ENCODE peak calls at places on chromosomes 7 and 10, in four cellular contexts. D, I, G and N are unnamed samples.
A peak's percentile ranks its signal among the peaks of the same experiment; 100 is the strongest.

GRCh38 chr10:1595242-1595600 is 142.1 kb downstream of the ADARB2 start:
- DNase-seq in D (no peak), I (no peak), G (no peak), N (no peak)

GRCh38 chr7:74633451-74633921 is 24.0 kb upstream of the GTF2I start:
- DNase-seq in D (no peak), I (no peak), G (no peak), N (peak; percentile 74)

GRCh38 chr10:99456207-99456606 is 25.8 kb upstream of the GOT1 start:
- DNase-seq in D (no peak), I (no peak), G (no peak), N (no peak)

GRCh38 chr7:158808126-158808525 is 21.2 kb downstream of the ESYT2 start:
- DNase-seq in D (no peak), I (no peak), G (peak; percentile 27), N (no peak)

GRCh38 chr10:84336406-84336805 is 8.0 kb downstream of the CCSER2 start:
- DNase-seq in D (peak; percentile 87), I (no peak), G (no peak), N (peak; percentile 80)

GRCh38 chr10:95444792-95445191 is 116.4 kb downstream of the SORBS1 start:
- DNase-seq in D (no peak), I (no peak), G (no peak), N (peak; percentile 28)

GRCh38 chr7:15130666-15131541 is 228.4 kb upstream of the DGKB start:
- DNase-seq in D (no peak), I (no peak), G (no peak), N (peak; percentile 56)

GRCh38 chr7:23107781-23108180 is 2.2 kb downstream of the KLHL7 start:
- DNase-seq in D (no peak), I (no peak), G (no peak), N (no peak)

GRCh38 chr7:145106001-145106400 is 270.1 kb upstream of the TPK1 start:
- DNase-seq in D (peak; percentile 8), I (no peak), G (no peak), N (no peak)

GRCh38 chr7:7921830-7922229 is 46.8 kb upstream of the GLCCI1 start:
- DNase-seq in D (peak; percentile 7), I (no peak), G (no peak), N (no peak)

GRCh38 chr10:29694121-29694520 is 59.4 kb upstream of the SVIL start:
- DNase-seq in D (no peak), I (no peak), G (no peak), N (no peak)

GRCh38 chr10:131891196-131891928 is 9.4 kb upstream of the PPP2R2D start:
- DNase-seq in D (peak; percentile 86), I (peak; percentile 33), G (peak; percentile 76), N (no peak)

GRCh38 chr7:44292876-44293560 is 32.4 kb downstream of the CAMK2B start:
- DNase-seq in D (no peak), I (no peak), G (peak; percentile 32), N (no peak)

GRCh38 chr7:135708041-135708440 is 19.9 kb downstream of the SLC13A4 start:
- DNase-seq in D (peak; percentile 49), I (no peak), G (peak; percentile 54), N (peak; percentile 78)

DNA sequence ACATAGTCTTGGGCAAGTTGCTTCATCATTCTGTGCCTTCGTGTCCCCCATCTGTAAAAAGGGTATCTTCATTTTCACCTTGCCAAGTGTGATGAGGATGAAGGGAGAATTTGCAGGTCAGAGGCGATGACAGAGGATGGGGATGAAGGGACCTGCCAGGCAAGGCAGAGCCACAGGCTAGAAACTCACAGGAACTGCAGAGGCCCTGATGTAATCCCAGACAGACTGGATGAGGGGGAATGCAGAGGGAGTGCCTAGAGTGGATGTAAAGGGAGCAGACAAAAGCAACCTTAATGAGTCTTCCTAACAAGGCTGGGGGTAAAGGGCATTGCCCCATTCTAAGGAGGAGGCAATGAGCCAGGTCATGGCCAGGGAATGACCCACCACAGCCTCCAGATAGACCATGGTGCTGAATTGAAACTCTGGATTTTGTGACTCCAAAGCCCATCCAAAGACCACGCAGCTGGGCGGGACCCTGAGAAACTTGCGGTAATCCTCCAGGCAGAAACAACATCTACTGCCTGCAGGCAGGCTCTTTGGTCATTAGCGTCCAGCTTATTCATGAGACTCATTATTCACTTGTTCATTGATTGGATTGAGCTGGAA is 1.9 kb downstream of the ANTXRL start:
- DNase-seq in D (peak; percentile 54), I (no peak), G (no peak), N (peak; percentile 54)
- H4K8ac ChIP-seq in D (no peak overlapping the region), I (no peak overlapping the region), G (no peak overlapping the region), N (no peak overlapping the region)

GRCh38 chr7:82443044-82443800 is at the start of gene CACNA2D1:
- DNase-seq in D (peak; percentile 80), I (peak; percentile 41), G (peak; percentile 75), N (peak; percentile 3)

GRCh38 chr7:82443801-82444219 is 233 bp upstream of the CACNA2D1 start:
- DNase-seq in D (peak; percentile 93), I (peak; percentile 59), G (peak; percentile 79), N (peak; percentile 9)

GRCh38 chr7:82444220-82445049 is 858 bp upstream of the CACNA2D1 start:
- DNase-seq in D (peak; percentile 77), I (peak; percentile 33), G (no peak), N (no peak)

GRCh38 chr7:82441916-82442478 is 1.6 kb downstream of the CACNA2D1 start:
- DNase-seq in D (peak; percentile 85), I (no peak), G (no peak), N (no peak)

GRCh38 chr7:82442492-82443043 is 1.0 kb downstream of the CACNA2D1 start:
- DNase-seq in D (peak; percentile 58), I (no peak), G (peak; percentile 55), N (no peak)
- H3K4me3 ChIP-seq in D (peak overlapping the region; percentile 80), I (peak overlapping the region; percentile 66), G (peak overlapping the region; percentile 81), N (peak overlapping the region; percentile 86)

GRCh38 chr10:100658269-100658668 is 87.1 kb upstream of the PAX2 start:
- DNase-seq in D (no peak), I (no peak), G (no peak), N (no peak)

GRCh38 chr10:100660945-100661344 is 84.4 kb upstream of the PAX2 start:
- DNase-seq in D (no peak), I (no peak), G (no peak), N (no peak)

GRCh38 chr10:100662067-100662466 is 83.3 kb upstream of the PAX2 start:
- DNase-seq in D (no peak), I (no peak), G (no peak), N (no peak)

GRCh38 chr10:100661546-100661945 is 83.8 kb upstream of the PAX2 start:
- DNase-seq in D (no peak), I (no peak), G (no peak), N (no peak)

DNA sequence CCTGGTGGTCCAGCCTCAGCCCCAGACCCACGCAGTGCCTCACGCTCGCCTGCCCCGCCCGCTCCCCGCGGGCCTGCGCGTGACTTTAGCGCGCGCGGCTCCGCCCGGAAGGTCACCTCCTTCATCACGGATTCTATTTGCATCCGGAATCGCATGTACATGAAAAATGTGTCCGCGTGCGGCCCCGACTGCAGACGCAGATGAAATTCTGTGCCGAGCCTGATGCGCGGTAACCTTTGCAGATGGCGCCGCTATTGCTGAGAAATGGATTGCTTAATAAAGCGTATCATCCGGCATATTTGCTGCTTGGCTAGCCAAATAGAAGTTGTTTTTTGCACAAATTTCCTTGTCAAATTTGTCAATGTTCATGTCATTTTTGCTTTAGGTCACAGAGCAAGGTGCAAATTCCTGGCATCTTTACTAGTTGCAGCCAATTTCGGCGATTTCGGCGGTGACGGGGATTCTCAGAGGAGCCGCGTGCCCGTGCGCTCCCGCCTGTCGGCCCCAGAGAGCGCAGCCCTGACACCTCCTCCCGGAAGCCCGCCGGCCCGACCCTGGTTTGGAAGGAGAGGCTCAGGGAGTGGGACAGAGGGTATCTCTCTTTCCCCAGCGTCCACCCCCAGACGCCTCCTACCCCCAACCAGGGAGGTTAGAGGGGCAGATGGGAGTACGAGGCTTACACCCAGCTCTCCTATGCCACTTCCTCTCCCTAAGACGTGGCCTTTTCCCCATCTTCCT is 85.9 kb upstream of the PAX2 start:
- DNase-seq in D (no peak), I (no peak), G (no peak), N (no peak)
- H3K79me1 ChIP-seq in D (no peaks in the 10 kb centered on the region), I (no peaks in the 10 kb centered on the region), G (no peaks in the 10 kb centered on the region), N (no peaks in the 10 kb centered on the region)

GRCh38 chr7:85508642-85509429 is 322.0 kb upstream of the SEMA3D start:
- DNase-seq in D (no peak), I (no peak), G (no peak), N (no peak)
- H4K8ac ChIP-seq in D (no peak overlapping the region), I (no peak overlapping the region), G (no peak overlapping the region), N (no peak overlapping the region)

GRCh38 chr7:30799976-30800661 is 28.9 kb downstream of the MINDY4 start:
- DNase-seq in D (no peak), I (no peak), G (peak; percentile 22), N (no peak)
- H3K4me3 ChIP-seq in D (no peak overlapping the region), I (no peak overlapping the region), G (no peak overlapping the region), N (no peak overlapping the region)

DNA sequence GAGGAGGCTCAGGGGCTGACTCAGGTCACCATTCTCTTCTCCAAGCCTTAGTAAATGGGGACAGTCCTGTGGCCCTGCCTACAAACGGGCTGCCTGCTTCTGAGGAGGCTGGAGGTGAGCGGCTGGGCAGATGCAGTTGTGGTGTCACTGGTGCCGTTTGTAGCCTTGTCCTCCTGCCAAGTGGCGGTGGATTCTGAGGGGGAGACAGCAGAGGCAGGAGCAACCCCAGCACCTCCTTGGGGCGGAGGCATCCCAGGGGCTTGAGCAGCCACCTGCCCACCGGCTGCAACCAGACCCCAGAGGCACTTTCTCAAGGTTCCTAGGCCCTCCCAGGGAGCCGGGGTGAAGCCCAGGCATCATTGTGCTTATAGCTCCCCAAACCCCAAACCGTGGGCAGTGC is 112.5 kb downstream of the ZMIZ1 start:
- DNase-seq in D (no peak), I (no peak), G (no peak), N (no peak)
- H3K79me1 ChIP-seq in D (peaks cover 27% of the 10 kb centered on the region), I (peaks cover 13% of the 10 kb centered on the region), G (peaks cover 2% of the 10 kb centered on the region), N (peaks cover 23% of the 10 kb centered on the region)

GRCh38 chr10:78035437-78035836 is 1.8 kb downstream of the RPS24 start:
- DNase-seq in D (no peak), I (no peak), G (no peak), N (no peak)

GRCh38 chr10:78038105-78038504 is 4.4 kb downstream of the RPS24 start:
- DNase-seq in D (no peak), I (no peak), G (no peak), N (no peak)

GRCh38 chr10:78035933-78036583 is 2.4 kb downstream of the RPS24 start:
- DNase-seq in D (no peak), I (no peak), G (no peak), N (no peak)

GRCh38 chr10:78035025-78035424 is 1.4 kb downstream of the RPS24 start:
- DNase-seq in D (no peak), I (no peak), G (no peak), N (no peak)

GRCh38 chr10:78033623-78034470 is at the start of gene RPS24:
- DNase-seq in D (peak; percentile 98), I (peak; percentile 92), G (peak; percentile 93), N (peak; percentile 96)
- H4K8ac ChIP-seq in D (no peak within 1 kb of the TSS), I (peak within 1 kb of the TSS; percentile 98), G (peak within 1 kb of the TSS; percentile 98), N (peak within 1 kb of the TSS; percentile 93)